ENCODE peak calls at places on chromosomes 6 and 20, in ten cellular contexts. One of them, this sample, is unnamed.

GRCh38 chr6:36241728-36242127 is 28.1 kb upstream of the PNPLA1 start:
- DNase-seq in OCI-LY7: peak; percentile 71
- DNase-seq in A673: no peak
- DNase-seq in neural crest cell: no peak
- DNase-seq in MM.1S: no peak
- DNase-seq in cardiac fibroblast: peak; percentile 76
- DNase-seq in AG09309: no peak
- DNase-seq in natural killer cell: no peak
- DNase-seq in endothelial cell: no peak
- DNase-seq in body of pancreas: no peak
- DNase-seq in this sample: no peak

GRCh38 chr20:21529863-21530262 is 16.0 kb upstream of the NKX2-2 start:
- DNase-seq in OCI-LY7: peak; percentile 48
- DNase-seq in A673: peak; percentile 45
- DNase-seq in neural crest cell: no peak
- DNase-seq in MM.1S: peak; percentile 27
- DNase-seq in cardiac fibroblast: no peak
- DNase-seq in AG09309: no peak
- DNase-seq in natural killer cell: no peak
- DNase-seq in endothelial cell: no peak
- DNase-seq in body of pancreas: no peak
- DNase-seq in this sample: no peak

GRCh38 chr6:110414669-110415296 is 592 bp downstream of the DDO start:
- DNase-seq in OCI-LY7: no peak
- DNase-seq in A673: no peak
- DNase-seq in neural crest cell: no peak
- DNase-seq in MM.1S: no peak
- DNase-seq in cardiac fibroblast: no peak
- DNase-seq in AG09309: no peak
- DNase-seq in natural killer cell: no peak
- DNase-seq in endothelial cell: no peak
- DNase-seq in body of pancreas: no peak
- DNase-seq in this sample: no peak

GRCh38 chr6:110629153-110629552 is 152.7 kb upstream of the SLC22A16 start:
- DNase-seq in OCI-LY7: no peak
- DNase-seq in A673: no peak
- DNase-seq in neural crest cell: no peak
- DNase-seq in MM.1S: no peak
- DNase-seq in cardiac fibroblast: no peak
- DNase-seq in AG09309: no peak
- DNase-seq in natural killer cell: no peak
- DNase-seq in endothelial cell: no peak
- DNase-seq in body of pancreas: no peak
- DNase-seq in this sample: no peak

GRCh38 chr6:147930743-147931142 is 411.9 kb upstream of the SASH1 start:
- DNase-seq in OCI-LY7: no peak
- DNase-seq in A673: no peak
- DNase-seq in neural crest cell: no peak
- DNase-seq in MM.1S: no peak
- DNase-seq in cardiac fibroblast: no peak
- DNase-seq in AG09309: no peak
- DNase-seq in natural killer cell: no peak
- DNase-seq in endothelial cell: no peak
- DNase-seq in body of pancreas: no peak
- DNase-seq in this sample: peak; percentile 76

GRCh38 chr6:26048590-26048989 is 38.6 kb upstream of the HFE start:
- DNase-seq in OCI-LY7: no peak
- DNase-seq in A673: no peak
- DNase-seq in neural crest cell: no peak
- DNase-seq in MM.1S: no peak
- DNase-seq in cardiac fibroblast: no peak
- DNase-seq in AG09309: no peak
- DNase-seq in natural killer cell: no peak
- DNase-seq in endothelial cell: no peak
- DNase-seq in body of pancreas: no peak
- DNase-seq in this sample: no peak

GRCh38 chr6:15378272-15378671 is 132.4 kb downstream of the JARID2 start:
- DNase-seq in OCI-LY7: no peak
- DNase-seq in A673: no peak
- DNase-seq in neural crest cell: no peak
- DNase-seq in MM.1S: no peak
- DNase-seq in cardiac fibroblast: no peak
- DNase-seq in AG09309: no peak
- DNase-seq in natural killer cell: no peak
- DNase-seq in endothelial cell: no peak
- DNase-seq in body of pancreas: no peak
- DNase-seq in this sample: no peak

GRCh38 chr6:149190228-149190831 is 127.2 kb upstream of the TAB2 start:
- DNase-seq in OCI-LY7: peak; percentile 63
- DNase-seq in A673: peak; percentile 60
- DNase-seq in neural crest cell: no peak
- DNase-seq in MM.1S: peak; percentile 70
- DNase-seq in cardiac fibroblast: peak; percentile 28
- DNase-seq in AG09309: no peak
- DNase-seq in natural killer cell: no peak
- DNase-seq in endothelial cell: peak; percentile 31
- DNase-seq in body of pancreas: peak; percentile 53
- DNase-seq in this sample: peak; percentile 68

GRCh38 chr6:155116571-155116910 is 121.4 kb downstream of the TIAM2 start:
- DNase-seq in OCI-LY7: no peak
- DNase-seq in A673: no peak
- DNase-seq in neural crest cell: no peak
- DNase-seq in MM.1S: no peak
- DNase-seq in cardiac fibroblast: no peak
- DNase-seq in AG09309: no peak
- DNase-seq in natural killer cell: no peak
- DNase-seq in endothelial cell: no peak
- DNase-seq in body of pancreas: no peak
- DNase-seq in this sample: no peak

GRCh38 chr20:51586005-51586440 is 43.5 kb upstream of the NFATC2 start:
- DNase-seq in OCI-LY7: no peak
- DNase-seq in A673: no peak
- DNase-seq in neural crest cell: no peak
- DNase-seq in MM.1S: no peak
- DNase-seq in cardiac fibroblast: peak; percentile 73
- DNase-seq in AG09309: peak; percentile 90
- DNase-seq in natural killer cell: no peak
- DNase-seq in endothelial cell: no peak
- DNase-seq in body of pancreas: no peak
- DNase-seq in this sample: peak; percentile 71

GRCh38 chr6:112833546-112834215 is 486.6 kb downstream of the RFPL4B start:
- DNase-seq in OCI-LY7: no peak
- DNase-seq in A673: no peak
- DNase-seq in neural crest cell: no peak
- DNase-seq in MM.1S: no peak
- DNase-seq in cardiac fibroblast: peak; percentile 56
- DNase-seq in AG09309: no peak
- DNase-seq in natural killer cell: no peak
- DNase-seq in endothelial cell: no peak
- DNase-seq in body of pancreas: no peak
- DNase-seq in this sample: peak; percentile 1

GRCh38 chr6:11367638-11368199 is 135.3 kb upstream of the NEDD9 start:
- DNase-seq in OCI-LY7: no peak
- DNase-seq in A673: peak; percentile 64
- DNase-seq in neural crest cell: no peak
- DNase-seq in MM.1S: no peak
- DNase-seq in cardiac fibroblast: no peak
- DNase-seq in AG09309: no peak
- DNase-seq in natural killer cell: no peak
- DNase-seq in endothelial cell: no peak
- DNase-seq in body of pancreas: no peak
- DNase-seq in this sample: no peak

GRCh38 chr20:56342783-56343182 is 16.0 kb upstream of the FAM210B start:
- DNase-seq in OCI-LY7: no peak
- DNase-seq in A673: no peak
- DNase-seq in neural crest cell: no peak
- DNase-seq in MM.1S: no peak
- DNase-seq in cardiac fibroblast: no peak
- DNase-seq in AG09309: no peak
- DNase-seq in natural killer cell: no peak
- DNase-seq in endothelial cell: no peak
- DNase-seq in body of pancreas: no peak
- DNase-seq in this sample: no peak

GRCh38 chr6:112665114-112665513 is 318.0 kb downstream of the RFPL4B start:
- DNase-seq in OCI-LY7: no peak
- DNase-seq in A673: no peak
- DNase-seq in neural crest cell: no peak
- DNase-seq in MM.1S: no peak
- DNase-seq in cardiac fibroblast: peak; percentile 57
- DNase-seq in AG09309: no peak
- DNase-seq in natural killer cell: no peak
- DNase-seq in endothelial cell: no peak
- DNase-seq in body of pancreas: no peak
- DNase-seq in this sample: no peak

GRCh38 chr6:159134701-159135364 is 34.4 kb upstream of the FNDC1 start:
- DNase-seq in OCI-LY7: peak; percentile 88
- DNase-seq in A673: peak; percentile 75
- DNase-seq in neural crest cell: peak; percentile 67
- DNase-seq in MM.1S: peak; percentile 48
- DNase-seq in cardiac fibroblast: peak; percentile 63
- DNase-seq in AG09309: peak; percentile 11
- DNase-seq in natural killer cell: peak; percentile 68
- DNase-seq in endothelial cell: peak; percentile 79
- DNase-seq in body of pancreas: peak; percentile 80
- DNase-seq in this sample: peak; percentile 70

GRCh38 chr6:144211160-144211559 is 60.8 kb downstream of the STX11 start:
- DNase-seq in OCI-LY7: no peak
- DNase-seq in A673: no peak
- DNase-seq in neural crest cell: no peak
- DNase-seq in MM.1S: no peak
- DNase-seq in cardiac fibroblast: no peak
- DNase-seq in AG09309: no peak
- DNase-seq in natural killer cell: no peak
- DNase-seq in endothelial cell: no peak
- DNase-seq in body of pancreas: no peak
- DNase-seq in this sample: no peak
- TF ChIP-seq CTCF in OCI-LY7: no peak
- TF ChIP-seq CTCF in A673: no peak
- TF ChIP-seq CTCF in neural crest cell: no peak
- TF ChIP-seq CTCF in MM.1S: no peak
- TF ChIP-seq CTCF in cardiac fibroblast: no peak
- TF ChIP-seq CTCF in AG09309: no peak
- TF ChIP-seq CTCF in natural killer cell: no peak
- TF ChIP-seq CTCF in endothelial cell: no peak
- TF ChIP-seq CTCF in body of pancreas: no peak
- TF ChIP-seq CTCF in this sample: no peak

GRCh38 chr6:157982580-157983438 is 1.1 kb downstream of the SYNJ2 start:
- DNase-seq in OCI-LY7: no peak
- DNase-seq in A673: no peak
- DNase-seq in neural crest cell: no peak
- DNase-seq in MM.1S: peak; percentile 40
- DNase-seq in cardiac fibroblast: peak; percentile 62
- DNase-seq in AG09309: no peak
- DNase-seq in natural killer cell: no peak
- DNase-seq in endothelial cell: no peak
- DNase-seq in body of pancreas: peak; percentile 66
- DNase-seq in this sample: no peak
- TF ChIP-seq CTCF in OCI-LY7: no peak
- TF ChIP-seq CTCF in A673: no peak
- TF ChIP-seq CTCF in neural crest cell: peak; percentile 44
- TF ChIP-seq CTCF in MM.1S: peak; percentile 34
- TF ChIP-seq CTCF in cardiac fibroblast: peak; percentile 55
- TF ChIP-seq CTCF in AG09309: peak; percentile 70
- TF ChIP-seq CTCF in natural killer cell: no peak
- TF ChIP-seq CTCF in endothelial cell: no peak
- TF ChIP-seq CTCF in body of pancreas: peak; percentile 33
- TF ChIP-seq CTCF in this sample: peak; percentile 16

DNA sequence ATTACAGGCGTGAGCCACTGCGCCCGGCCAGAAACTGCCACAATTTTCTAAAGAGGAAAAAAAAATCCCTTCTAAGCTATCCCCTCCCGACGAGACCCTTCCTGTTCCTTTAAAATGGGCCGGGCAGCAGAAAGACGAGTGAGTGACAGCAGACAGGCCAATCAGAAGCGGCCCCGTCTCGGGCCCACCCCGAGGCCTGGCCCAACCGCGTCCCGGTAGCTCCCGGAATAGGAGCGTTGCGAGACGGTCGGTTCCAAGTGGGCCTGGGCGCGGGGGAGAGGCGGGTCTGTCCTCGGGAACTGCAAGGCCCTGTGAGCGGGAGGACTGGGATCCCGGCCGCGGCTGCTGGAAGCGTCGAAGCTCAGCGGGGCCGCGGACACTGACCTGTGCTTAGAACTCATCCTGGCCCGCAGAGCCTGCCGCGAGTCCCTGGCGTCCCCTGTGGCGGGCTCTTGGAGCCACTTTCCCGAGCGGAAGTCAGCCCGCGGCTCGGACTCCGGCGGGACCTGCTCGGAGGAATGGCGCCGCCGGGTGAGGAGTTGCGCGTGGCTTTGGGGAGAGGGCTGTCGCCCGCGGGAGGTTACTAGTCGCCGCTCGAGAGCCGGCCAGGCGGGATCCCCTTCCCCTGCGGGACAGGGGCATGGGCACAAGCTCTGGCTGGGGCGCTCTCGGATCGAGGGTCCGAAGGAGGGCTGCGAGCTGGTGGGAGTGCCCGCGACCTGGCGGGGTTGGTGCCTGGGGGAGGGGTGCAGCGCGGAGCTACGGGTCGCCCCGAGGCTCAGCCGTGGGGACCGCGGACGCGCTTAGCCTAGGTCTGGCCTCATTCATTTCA is at the start of the genes MROH8 and RPN2:
- DNase-seq in OCI-LY7: peak; percentile 97
- DNase-seq in A673: peak; percentile 99
- DNase-seq in neural crest cell: peak; percentile 95
- DNase-seq in MM.1S: peak; percentile 96
- DNase-seq in cardiac fibroblast: peak; percentile 99
- DNase-seq in AG09309: peak; percentile 92
- DNase-seq in natural killer cell: peak; percentile 93
- DNase-seq in endothelial cell: peak; percentile 98
- DNase-seq in body of pancreas: peak; percentile 99
- DNase-seq in this sample: peak; percentile 98
- TF ChIP-seq CTCF in OCI-LY7: no peak
- TF ChIP-seq CTCF in A673: no peak
- TF ChIP-seq CTCF in neural crest cell: no peak
- TF ChIP-seq CTCF in MM.1S: no peak
- TF ChIP-seq CTCF in cardiac fibroblast: no peak
- TF ChIP-seq CTCF in AG09309: no peak
- TF ChIP-seq CTCF in natural killer cell: no peak
- TF ChIP-seq CTCF in endothelial cell: no peak
- TF ChIP-seq CTCF in body of pancreas: no peak
- TF ChIP-seq CTCF in this sample: no peak

GRCh38 chr6:138161434-138162103 is at the start of gene ARFGEF3:
- DNase-seq in OCI-LY7: no peak
- DNase-seq in A673: peak; percentile 46
- DNase-seq in neural crest cell: peak; percentile 32
- DNase-seq in MM.1S: peak; percentile 78
- DNase-seq in cardiac fibroblast: peak; percentile 12
- DNase-seq in AG09309: no peak
- DNase-seq in natural killer cell: peak; percentile 43
- DNase-seq in endothelial cell: peak; percentile 69
- DNase-seq in body of pancreas: peak; percentile 84
- DNase-seq in this sample: peak; percentile 70
- TF ChIP-seq CTCF in OCI-LY7: no peak
- TF ChIP-seq CTCF in A673: no peak
- TF ChIP-seq CTCF in neural crest cell: no peak
- TF ChIP-seq CTCF in MM.1S: no peak
- TF ChIP-seq CTCF in cardiac fibroblast: no peak
- TF ChIP-seq CTCF in AG09309: no peak
- TF ChIP-seq CTCF in natural killer cell: no peak
- TF ChIP-seq CTCF in endothelial cell: no peak
- TF ChIP-seq CTCF in body of pancreas: no peak
- TF ChIP-seq CTCF in this sample: no peak